ENCODE peak calls at places on chromosomes 11 and 22, in ten cellular contexts. B is HepG2, G is GM23338, S is IMR-90, Z is adrenal gland, C is A549, E is body of pancreas, X is AG04450, M is heart right ventricle, W is right lobe of liver. P is an unnamed sample.

GRCh38 chr22:44371741-44372525 is 59.2 kb upstream of the SHISAL1 start:
- DNase-seq in Z (no peak), W (peak), M (no peak), E (no peak), C (no peak), G (no peak), B (no peak), X (no peak), S (no peak), P (peak)

GRCh38 chr22:20088263-20088648 is 8.2 kb downstream of the DGCR8 start:
- DNase-seq in E (no peak), G (no peak), W (no peak), S (no peak), Z (no peak), M (no peak), C (no peak), B (no peak), X (no peak), P (no peak)

GRCh38 chr22:22450343-22450839 is 58.2 kb downstream of the ZNF280B start:
- DNase-seq in W (no peak), S (no peak), G (no peak), B (no peak), M (no peak), X (no peak), Z (peak), C (no peak), E (peak), P (no peak)

GRCh38 chr22:26610983-26611382 is 6.8 kb downstream of the CRYBB1 start:
- DNase-seq in B (no peak), G (no peak), S (peak), W (no peak), X (no peak), Z (no peak), E (no peak), M (no peak), C (peak), P (no peak)

GRCh38 chr22:27804683-27805297 is 3.2 kb upstream of the MN1 start:
- DNase-seq in G (peak), B (peak), M (peak), X (peak), Z (peak), C (peak), S (peak), W (peak), E (peak), P (no peak)

GRCh38 chr11:87358461-87358860 is 320.7 kb downstream of the TMEM135 start:
- DNase-seq in M (no peak), W (no peak), C (no peak), S (no peak), Z (no peak), B (no peak), X (no peak), G (no peak), E (no peak), P (no peak)

GRCh38 chr22:27809700-27810365 is 8.3 kb upstream of the MN1 start:
- DNase-seq in E (no peak), G (no peak), X (no peak), Z (no peak), S (no peak), C (no peak), W (no peak), M (no peak), B (no peak), P (no peak)

GRCh38 chr22:44755000-44755399 is 2.6 kb downstream of the ARHGAP8 start:
- DNase-seq in G (no peak), X (no peak), C (no peak), E (no peak), Z (no peak), S (no peak), W (no peak), B (no peak), M (no peak), P (no peak)

GRCh38 chr11:134951305-134951700 is 539.3 kb upstream of the B3GAT1 start:
- DNase-seq in X (peak), M (no peak), Z (no peak), C (no peak), B (no peak), W (no peak), G (no peak), E (no peak), S (peak), P (no peak)

GRCh38 chr11:95363710-95364109 is 132.7 kb upstream of the SESN3 start:
- DNase-seq in S (no peak), C (no peak), W (no peak), G (peak), E (no peak), Z (no peak), X (no peak), M (no peak), B (peak), P (no peak)

GRCh38 chr22:23180301-23180892 is at the start of gene BCR:
- DNase-seq in C (peak), E (peak), B (no peak), S (peak), X (no peak), W (peak), G (peak), M (peak), Z (peak), P (no peak)

GRCh38 chr11:47766363-47767227 is 546 bp downstream of the FNBP4 start:
- DNase-seq in G (peak), X (no peak), Z (peak), C (peak), M (peak), B (peak), W (peak), E (peak), S (peak), P (peak)

GRCh38 chr11:62542111-62542745 is 4.4 kb downstream of the AHNAK start:
- DNase-seq in X (no peak), C (no peak), G (no peak), M (no peak), E (no peak), W (no peak), Z (no peak), S (peak), B (no peak), P (no peak)

GRCh38 chr11:12110714-12111481 is 508 bp downstream of the MICAL2 start:
- DNase-seq in G (peak), S (no peak), M (peak), Z (peak), E (peak), X (no peak), C (no peak), W (peak), B (no peak), P (peak)

GRCh38 chr11:85627332-85627997 is at the start of gene DLG2:
- DNase-seq in B (no peak), G (peak), X (no peak), E (no peak), C (no peak), M (peak), W (no peak), S (peak), Z (peak), P (no peak)

GRCh38 chr11:85628771-85629341 is 463 bp downstream of the TMEM126B start:
- DNase-seq in B (peak), E (no peak), C (no peak), G (peak), X (no peak), W (no peak), Z (no peak), M (no peak), S (peak), P (no peak)

GRCh38 chr11:85627998-85628770 is at the start of gene TMEM126B:
- DNase-seq in X (peak), B (peak), G (peak), C (peak), W (peak), Z (peak), S (peak), M (peak), E (peak), P (peak)

GRCh38 chr11:85626496-85626895 is 648 bp downstream of the DLG2 start:
- DNase-seq in E (peak), Z (peak), W (peak), S (no peak), C (no peak), M (no peak), B (no peak), X (no peak), G (no peak), P (no peak)
- H3K4me3 ChIP-seq in E (no peak), Z (no peak), W (peak), S (no peak), C (no peak), M (peak), B (no peak), X (peak), G (peak), P (peak)

GRCh38 chr11:46537851-46538295 is 56.0 kb downstream of the AMBRA1 start:
- DNase-seq in X (peak), E (peak), B (peak), S (peak), M (peak), W (peak), C (peak), Z (peak), G (peak), P (no peak)

GRCh38 chr11:46534713-46535112 is 59.1 kb downstream of the AMBRA1 start:
- DNase-seq in Z (no peak), M (no peak), S (no peak), X (no peak), E (no peak), C (no peak), G (no peak), B (no peak), W (no peak), P (no peak)

GRCh38 chr11:46535688-46536087 is 58.1 kb downstream of the AMBRA1 start:
- DNase-seq in M (no peak), B (no peak), W (no peak), C (no peak), X (no peak), Z (no peak), G (no peak), E (no peak), S (no peak), P (no peak)

GRCh38 chr11:46533396-46534110 is 60.3 kb downstream of the AMBRA1 start:
- DNase-seq in E (no peak), X (no peak), W (no peak), Z (no peak), B (no peak), C (no peak), G (no peak), S (no peak), M (no peak), P (no peak)

DNA sequence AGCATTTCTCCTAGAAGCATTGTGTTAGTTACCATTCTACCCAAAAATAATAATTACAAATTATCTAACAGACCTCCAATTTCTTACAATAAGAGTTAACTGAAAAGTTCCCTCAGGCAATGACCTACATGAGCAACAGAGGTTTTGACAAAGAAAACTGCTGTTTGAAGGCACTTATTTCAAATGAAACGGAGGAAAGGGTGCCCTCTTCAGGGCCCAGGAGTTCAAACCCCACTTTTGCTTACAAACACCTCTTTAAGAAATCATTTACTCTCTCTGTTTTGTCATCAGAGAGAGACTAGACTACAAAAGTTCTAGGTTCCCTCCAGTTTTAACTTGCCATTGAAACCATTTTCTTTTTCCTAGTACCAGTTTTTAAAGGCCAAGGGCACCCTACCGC is 56.7 kb downstream of the AMBRA1 start:
- DNase-seq in W (no peak), C (peak), E (no peak), B (no peak), X (no peak), S (peak), G (peak), Z (no peak), M (no peak), P (no peak)
- TF ChIP-seq CTCF in W (no peak), C (peak), E (no peak), B (peak), X (peak), S (peak), G (peak), Z (no peak), M (no peak), P (no peak)

GRCh38 chr11:120413480-120413879 is 77.3 kb downstream of the ARHGEF12 start:
- DNase-seq in C (no peak), B (no peak), S (peak), W (no peak), M (no peak), Z (no peak), E (no peak), G (no peak), X (peak), P (no peak)
- H3K27ac ChIP-seq in C (no peak), B (no peak), S (peak), W (no peak), M (no peak), Z (no peak), E (no peak), G (no peak), X (no peak), P (no peak)

GRCh38 chr11:66843776-66844495 is 695 bp downstream of the RCE1 start:
- DNase-seq in E (peak), G (no peak), X (no peak), C (no peak), Z (no peak), W (peak), M (no peak), S (no peak), B (peak), P (peak)

GRCh38 chr11:66842501-66842895 is 743 bp upstream of the RCE1 start:
- DNase-seq in M (no peak), C (no peak), E (no peak), G (no peak), X (no peak), B (no peak), W (no peak), Z (no peak), S (no peak), P (peak)

GRCh38 chr11:66840317-66841091 is 2.7 kb upstream of the RCE1 start:
- DNase-seq in G (no peak), E (no peak), Z (no peak), B (no peak), S (no peak), M (no peak), W (no peak), X (no peak), C (no peak), P (peak)

GRCh38 chr11:66842896-66843775 is at the start of gene RCE1:
- DNase-seq in G (peak), M (peak), X (peak), C (peak), B (peak), S (peak), Z (peak), E (peak), W (peak), P (peak)

DNA sequence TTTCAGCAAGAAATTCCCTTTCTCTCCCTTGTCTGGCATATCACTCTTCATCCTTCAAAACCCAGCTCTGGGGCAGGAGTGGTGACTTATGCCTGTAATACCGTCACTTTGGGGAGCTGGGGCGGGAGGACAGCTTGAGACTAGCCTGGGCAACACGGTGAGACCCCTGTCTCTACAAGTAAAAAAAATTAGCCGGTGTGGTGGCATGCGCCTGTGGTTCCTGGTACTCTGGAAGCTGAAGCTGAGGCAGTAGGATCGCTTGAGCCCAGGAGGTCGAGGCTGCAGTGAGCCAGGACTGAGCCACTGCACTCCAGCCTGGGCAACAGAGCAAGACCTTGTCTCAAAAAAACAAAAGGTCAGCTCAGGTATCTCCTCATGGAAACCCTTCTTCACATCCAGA is 1.4 kb upstream of the RCE1 start:
- DNase-seq in E (no peak), S (no peak), B (no peak), W (no peak), M (no peak), C (no peak), Z (no peak), G (no peak), X (no peak), P (peak)
- H3K4me3 ChIP-seq in E (no peak), S (peak), B (peak), W (peak), M (peak), C (peak), Z (no peak), G (peak), X (peak), P (peak)

DNA sequence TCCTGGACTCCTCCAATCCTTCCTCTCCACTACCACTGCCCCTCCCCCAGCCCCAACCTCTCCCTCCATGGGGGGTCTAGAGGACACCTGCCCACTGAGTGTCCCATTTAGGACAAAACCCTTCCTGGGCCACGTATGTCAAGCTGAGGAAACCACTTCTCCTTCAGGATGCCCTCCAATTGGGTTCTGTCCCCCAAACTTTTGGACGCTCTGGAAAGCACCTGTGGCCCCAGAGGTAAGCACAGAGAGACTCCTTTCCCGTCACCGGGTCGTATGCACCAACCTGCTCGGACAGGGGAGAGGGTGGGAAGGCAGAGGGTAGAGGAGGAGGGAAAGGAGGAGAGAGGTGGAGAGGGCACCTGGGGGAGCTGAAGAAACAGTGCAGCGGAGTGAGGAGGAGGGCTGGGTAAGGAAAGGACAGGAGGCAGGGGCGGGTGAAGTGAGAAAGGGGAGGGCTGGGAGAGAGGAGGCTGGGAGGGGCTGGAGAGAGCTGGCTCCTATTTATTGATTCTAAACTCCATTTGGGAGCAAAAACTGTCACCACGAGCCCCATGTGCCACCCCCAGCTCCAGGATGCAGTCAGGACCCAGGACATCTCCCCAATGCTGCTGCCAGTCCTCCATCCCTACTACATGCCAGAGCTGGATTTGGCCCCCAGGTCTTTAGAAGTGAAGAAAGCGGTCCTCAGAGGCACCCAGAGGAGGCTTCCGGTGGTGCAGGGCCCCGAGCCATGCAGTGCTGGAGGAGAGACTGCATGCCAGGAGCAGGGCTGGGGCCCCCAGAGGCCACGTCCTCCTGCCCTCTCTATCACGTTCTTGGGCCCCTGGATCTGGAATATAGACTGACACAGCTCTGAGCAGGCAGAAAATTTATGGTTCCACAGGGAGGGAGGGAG is 53.6 kb downstream of the SLC22A12 start:
- DNase-seq in B (no peak), Z (no peak), S (no peak), G (peak), W (no peak), C (no peak), X (no peak), E (no peak), M (no peak), P (no peak)
- TF ChIP-seq CTCF in B (peak), Z (no peak), S (no peak), G (peak), W (no peak), C (no peak), X (no peak), E (no peak), M (no peak), P (no peak)

DNA sequence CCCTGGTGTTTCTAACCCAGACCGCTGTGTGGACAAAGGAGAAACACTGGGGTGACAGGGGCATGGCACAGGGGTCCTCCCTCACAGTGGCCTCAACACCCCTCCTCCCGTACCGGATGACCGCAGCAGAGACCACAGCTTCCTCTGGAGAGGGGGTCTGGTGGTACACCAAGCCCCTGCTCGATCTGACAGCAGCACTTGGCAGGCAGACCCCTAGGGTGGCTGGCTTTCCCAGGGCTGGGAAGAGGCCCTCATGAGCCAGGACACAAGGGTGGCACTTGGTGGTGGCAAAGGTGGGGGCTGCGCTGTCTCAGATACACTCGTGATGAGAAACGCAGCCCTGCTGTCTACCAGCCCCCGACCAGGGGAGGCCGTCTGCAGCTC is 38.7 kb downstream of the DUSP8 start:
- DNase-seq in B (no peak), E (no peak), S (no peak), Z (no peak), G (no peak), C (no peak), W (no peak), M (no peak), X (no peak), P (no peak)
- H3K27ac ChIP-seq in B (no peak), E (no peak), S (no peak), Z (peak), G (no peak), C (no peak), W (no peak), M (peak), X (no peak), P (no peak)

GRCh38 chr11:133947298-133947905 is 9.4 kb downstream of the IGSF9B start:
- DNase-seq in W (no peak), G (peak), S (peak), Z (peak), E (no peak), C (peak), X (no peak), M (peak), B (peak), P (no peak)
- H3K4me3 ChIP-seq in W (no peak), G (peak), S (no peak), Z (no peak), E (no peak), C (no peak), X (no peak), M (peak), B (no peak), P (peak)

P was measured in coronary artery.